ENCODE peak calls at places on chromosome 20, in six cellular contexts. Z, V, H, C, Q and N are unnamed samples.

GRCh38 chr20:40650707-40651106 is 38.3 kb downstream of the MAFB start:
- DNase-seq in Z (no peak), V (no peak), H (peak; percentile 20), C (no peak), Q (no peak), N (no peak)

GRCh38 chr20:12965212-12965879 is 43.4 kb upstream of the SPTLC3 start:
- DNase-seq in Z (no peak), V (no peak), H (no peak), C (no peak), Q (no peak), N (no peak)

GRCh38 chr20:51422912-51423667 is 119.4 kb downstream of the NFATC2 start:
- DNase-seq in Z (no peak), V (no peak), H (no peak), C (no peak), Q (no peak), N (no peak)

GRCh38 chr20:24109008-24109407 is 120.4 kb upstream of the GGTLC1 start:
- DNase-seq in Z (no peak), V (no peak), H (no peak), C (no peak), Q (no peak), N (peak; percentile 27)

GRCh38 chr20:36848078-36848660 is 27.8 kb upstream of the TLDC2 start:
- DNase-seq in Z (peak; percentile 97), V (no peak), H (peak; percentile 46), C (no peak), Q (peak; percentile 56), N (no peak)

GRCh38 chr20:53774487-53775203 is 181.0 kb upstream of the ZNF217 start:
- DNase-seq in Z (peak; percentile 95), V (no peak), H (peak; percentile 44), C (peak; percentile 54), Q (no peak), N (peak; percentile 1)

GRCh38 chr20:24746351-24746685 is 202.8 kb upstream of the CST7 start:
- DNase-seq in Z (no peak), V (no peak), H (no peak), C (peak; percentile 48), Q (no peak), N (no peak)

GRCh38 chr20:55103188-55103587 is 627.8 kb downstream of the DOK5 start:
- DNase-seq in Z (no peak), V (no peak), H (no peak), C (no peak), Q (no peak), N (peak; percentile 58)

GRCh38 chr20:44209691-44210421 is 715 bp downstream of the OSER1 start:
- DNase-seq in Z (peak; percentile 35), V (no peak), H (peak; percentile 63), C (no peak), Q (no peak), N (no peak)

GRCh38 chr20:25082498-25082873 is 545 bp upstream of the VSX1 start:
- DNase-seq in Z (no peak), V (no peak), H (no peak), C (no peak), Q (no peak), N (no peak)

GRCh38 chr20:4896971-4897497 is 104.3 kb downstream of the SLC23A2 start:
- DNase-seq in Z (no peak), V (no peak), H (no peak), C (no peak), Q (no peak), N (no peak)

GRCh38 chr20:22905667-22906066 is 129.4 kb upstream of the SSTR4 start:
- DNase-seq in Z (no peak), V (peak; percentile 54), H (no peak), C (no peak), Q (no peak), N (no peak)

DNA sequence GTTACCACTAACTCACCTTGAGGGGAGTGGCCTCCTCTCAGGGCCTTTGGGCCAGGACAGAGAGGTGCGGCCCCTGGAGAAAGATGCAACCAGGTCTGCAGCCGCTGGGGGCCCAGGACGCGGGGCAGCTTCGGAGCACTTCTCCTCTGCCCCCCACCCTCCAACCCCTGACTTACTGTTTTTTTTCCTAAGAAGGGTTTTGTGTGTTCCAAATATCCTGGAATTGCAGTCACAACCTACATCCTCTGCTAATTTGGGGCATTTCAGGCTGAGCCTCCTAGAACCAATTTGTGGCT is 1.7 kb downstream of the LINC00237 start:
- DNase-seq in Z (no peak), V (no peak), H (no peak), C (no peak), Q (no peak), N (no peak)
- H3K27me3 ChIP-seq in Z (peaks cover 87% of the 10 kb centered on the region), V (peaks cover 4% of the 10 kb centered on the region), H (peaks cover 84% of the 10 kb centered on the region), C (no peaks in the 10 kb centered on the region), Q (peaks cover 81% of the 10 kb centered on the region), N (no peaks in the 10 kb centered on the region)

DNA sequence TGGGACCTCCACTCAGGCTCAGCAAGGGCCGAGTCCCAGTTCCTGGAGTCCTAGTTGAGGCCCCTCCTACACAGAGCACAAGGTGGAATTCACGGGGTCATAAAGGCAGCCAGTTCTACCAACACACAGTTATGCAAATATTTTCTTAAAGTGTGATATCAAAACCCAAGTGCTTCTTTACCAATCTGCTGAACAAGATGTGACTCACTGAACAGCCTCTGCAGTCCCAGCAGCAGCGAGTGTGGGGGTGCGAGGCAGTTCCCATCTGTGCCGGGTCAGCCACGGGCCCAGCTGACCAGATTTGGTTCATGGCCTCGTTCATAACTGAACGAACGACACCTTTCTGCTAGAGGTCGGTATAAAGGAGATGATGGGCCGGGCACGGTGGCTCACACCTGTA is 4.5 kb upstream of the TCEA2 start:
- DNase-seq in Z (peak; percentile 64), V (no peak), H (no peak), C (no peak), Q (no peak), N (no peak)
- H3K4me1 ChIP-seq in Z (peaks cover 11% of the 10 kb centered on the region), V (peaks cover 2% of the 10 kb centered on the region), H (peaks cover 49% of the 10 kb centered on the region), C (peaks cover 45% of the 10 kb centered on the region), Q (peaks cover 9% of the 10 kb centered on the region), N (peaks cover 21% of the 10 kb centered on the region)

GRCh38 chr20:6622041-6622440 is 145.4 kb upstream of the BMP2 start:
- DNase-seq in Z (no peak), V (no peak), H (peak; percentile 37), C (no peak), Q (no peak), N (no peak)

GRCh38 chr20:6629564-6629963 is 137.9 kb upstream of the BMP2 start:
- DNase-seq in Z (no peak), V (no peak), H (no peak), C (no peak), Q (no peak), N (no peak)

GRCh38 chr20:6626805-6627204 is 140.7 kb upstream of the BMP2 start:
- DNase-seq in Z (no peak), V (no peak), H (no peak), C (no peak), Q (no peak), N (no peak)

DNA sequence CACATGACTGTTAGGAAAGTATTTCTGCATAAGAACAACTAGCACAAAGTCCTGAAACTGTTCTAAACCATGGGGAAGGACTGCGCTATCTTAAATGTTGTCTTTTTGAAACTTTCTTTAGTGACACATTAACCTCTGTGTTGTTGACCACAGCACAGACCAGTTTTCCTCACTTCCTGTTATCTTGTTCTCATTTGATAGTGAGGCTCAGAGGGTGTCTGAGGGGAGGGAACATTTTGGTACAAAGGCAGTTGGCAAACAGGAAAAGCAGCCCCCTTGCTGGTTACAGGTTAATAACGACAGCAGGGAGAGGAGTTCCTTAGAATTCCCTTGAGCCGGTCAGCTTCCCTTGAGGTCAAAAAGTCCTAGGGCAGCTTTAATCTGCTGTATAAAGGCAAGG is 143.5 kb upstream of the BMP2 start:
- DNase-seq in Z (no peak), V (no peak), H (peak; percentile 47), C (no peak), Q (no peak), N (no peak)
- TF ChIP-seq POLR2A in Z (no peak), V (no peak), H (no peak), C (no peak), Q (no peak), N (no peak)

GRCh38 chr20:62589720-62590119 is 52.6 kb upstream of the SLCO4A1 start:
- DNase-seq in Z (no peak), V (no peak), H (no peak), C (no peak), Q (no peak), N (no peak)
- H3K27me3 ChIP-seq in Z (peaks cover 35% of the 10 kb centered on the region), V (no peaks in the 10 kb centered on the region), H (no peaks in the 10 kb centered on the region), C (peaks cover 4% of the 10 kb centered on the region), Q (peaks cover 6% of the 10 kb centered on the region), N (no peaks in the 10 kb centered on the region)

GRCh38 chr20:3747471-3747870 is 15.0 kb downstream of the HSPA12B start:
- DNase-seq in Z (no peak), V (no peak), H (no peak), C (no peak), Q (no peak), N (no peak)

GRCh38 chr20:3749689-3750639 is 17.5 kb downstream of the HSPA12B start:
- DNase-seq in Z (no peak), V (no peak), H (no peak), C (no peak), Q (no peak), N (peak; percentile 57)

GRCh38 chr20:3748073-3748472 is 15.6 kb downstream of the HSPA12B start:
- DNase-seq in Z (no peak), V (no peak), H (no peak), C (no peak), Q (no peak), N (no peak)

GRCh38 chr20:3751284-3751663 is 16.3 kb downstream of the ADISSP start:
- DNase-seq in Z (no peak), V (no peak), H (no peak), C (no peak), Q (no peak), N (no peak)

DNA sequence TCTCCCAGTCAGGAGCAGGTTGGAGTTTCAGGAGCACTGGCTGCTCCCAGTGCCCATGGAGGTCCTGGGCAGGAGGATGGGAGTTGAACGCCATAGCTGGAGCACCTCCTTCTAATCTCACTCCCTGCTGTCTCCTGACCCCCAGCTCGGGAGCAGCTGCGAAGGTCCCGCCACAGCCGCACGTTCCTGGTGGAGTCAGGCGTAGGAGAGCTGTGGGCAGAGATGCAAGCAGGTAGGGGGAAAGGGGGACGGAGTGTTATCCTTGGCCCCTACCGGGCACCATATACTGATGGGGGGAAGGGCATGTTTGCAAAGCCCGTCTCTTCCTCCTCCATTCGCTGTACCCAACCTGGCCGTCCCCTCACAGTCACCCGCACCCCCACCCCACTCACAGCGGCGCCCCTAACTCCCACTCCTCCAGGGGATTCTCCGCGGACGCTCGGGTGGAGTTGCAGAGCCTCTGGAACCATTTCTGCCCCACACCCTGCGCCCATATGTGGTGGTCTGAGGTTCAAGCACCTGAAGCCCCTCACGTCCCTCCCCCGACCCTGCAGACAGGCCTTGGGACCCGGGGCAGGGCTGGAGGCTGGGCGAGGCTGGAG is 16.7 kb downstream of the HSPA12B start:
- DNase-seq in Z (no peak), V (no peak), H (no peak), C (no peak), Q (no peak), N (no peak)
- H3K4me1 ChIP-seq in Z (no peaks in the 10 kb centered on the region), V (no peaks in the 10 kb centered on the region), H (no peaks in the 10 kb centered on the region), C (peaks cover 20% of the 10 kb centered on the region), Q (peaks cover 5% of the 10 kb centered on the region), N (peaks cover 24% of the 10 kb centered on the region)

GRCh38 chr20:49285813-49286494 is 8.1 kb upstream of the ZNFX1 start:
- DNase-seq in Z (no peak), V (no peak), H (no peak), C (no peak), Q (no peak), N (no peak)
- TF ChIP-seq POLR2A in Z (no peak), V (no peak), H (peak; percentile 69), C (no peak), Q (no peak), N (no peak)